ENCODE peak calls at places on chromosomes 3 and 15, in eight cellular contexts. One of them, this sample, is unnamed.

GRCh38 chr15:25181290-25182097 is 226.7 kb downstream of the SNRPN start:
- DNase-seq in activated CD4-positive, alpha-beta T cell treated with anti-CD3 and anti-CD28 coated beads for 24 hours: no peak
- DNase-seq in cardiac septum: peak
- DNase-seq in stimulated activated CD8-positive, alpha-beta memory T cell treated with anti-CD3 and anti-CD28 coated beads, Interleukin-7, amount 100 ng/mL, for 1 hour: no peak
- DNase-seq in mesendoderm: no peak
- DNase-seq in kidney tubule cell: no peak
- DNase-seq in iris pigment epithelial cell: no peak
- DNase-seq in germinal center: no peak
- DNase-seq in this sample: no peak

GRCh38 chr3:17047162-17047561 is 162.4 kb downstream of the PLCL2 start:
- DNase-seq in activated CD4-positive, alpha-beta T cell treated with anti-CD3 and anti-CD28 coated beads for 24 hours: no peak
- DNase-seq in cardiac septum: no peak
- DNase-seq in stimulated activated CD8-positive, alpha-beta memory T cell treated with anti-CD3 and anti-CD28 coated beads, Interleukin-7, amount 100 ng/mL, for 1 hour: no peak
- DNase-seq in mesendoderm: peak
- DNase-seq in kidney tubule cell: no peak
- DNase-seq in iris pigment epithelial cell: no peak
- DNase-seq in germinal center: no peak
- DNase-seq in this sample: no peak

GRCh38 chr3:152650177-152650576 is 184.8 kb upstream of the P2RY1 start:
- DNase-seq in activated CD4-positive, alpha-beta T cell treated with anti-CD3 and anti-CD28 coated beads for 24 hours: no peak
- DNase-seq in cardiac septum: no peak
- DNase-seq in stimulated activated CD8-positive, alpha-beta memory T cell treated with anti-CD3 and anti-CD28 coated beads, Interleukin-7, amount 100 ng/mL, for 1 hour: no peak
- DNase-seq in mesendoderm: no peak
- DNase-seq in kidney tubule cell: no peak
- DNase-seq in iris pigment epithelial cell: no peak
- DNase-seq in germinal center: no peak
- DNase-seq in this sample: no peak

GRCh38 chr3:76096836-76097587 is 311.7 kb upstream of the ZNF717 start:
- DNase-seq in activated CD4-positive, alpha-beta T cell treated with anti-CD3 and anti-CD28 coated beads for 24 hours: no peak
- DNase-seq in cardiac septum: no peak
- DNase-seq in stimulated activated CD8-positive, alpha-beta memory T cell treated with anti-CD3 and anti-CD28 coated beads, Interleukin-7, amount 100 ng/mL, for 1 hour: no peak
- DNase-seq in mesendoderm: no peak
- DNase-seq in kidney tubule cell: no peak
- DNase-seq in iris pigment epithelial cell: peak
- DNase-seq in germinal center: no peak
- DNase-seq in this sample: no peak

GRCh38 chr3:58281069-58281468 is 25.0 kb upstream of the RPP14 start:
- DNase-seq in activated CD4-positive, alpha-beta T cell treated with anti-CD3 and anti-CD28 coated beads for 24 hours: no peak
- DNase-seq in cardiac septum: no peak
- DNase-seq in stimulated activated CD8-positive, alpha-beta memory T cell treated with anti-CD3 and anti-CD28 coated beads, Interleukin-7, amount 100 ng/mL, for 1 hour: no peak
- DNase-seq in mesendoderm: no peak
- DNase-seq in kidney tubule cell: no peak
- DNase-seq in iris pigment epithelial cell: no peak
- DNase-seq in germinal center: no peak
- DNase-seq in this sample: no peak

GRCh38 chr15:43911235-43911661 is 84.4 kb downstream of the WDR76 start:
- DNase-seq in activated CD4-positive, alpha-beta T cell treated with anti-CD3 and anti-CD28 coated beads for 24 hours: no peak
- DNase-seq in cardiac septum: peak
- DNase-seq in stimulated activated CD8-positive, alpha-beta memory T cell treated with anti-CD3 and anti-CD28 coated beads, Interleukin-7, amount 100 ng/mL, for 1 hour: no peak
- DNase-seq in mesendoderm: no peak
- DNase-seq in kidney tubule cell: peak
- DNase-seq in iris pigment epithelial cell: peak
- DNase-seq in germinal center: no peak
- DNase-seq in this sample: peak

GRCh38 chr3:159904455-159904854 is 84.2 kb upstream of the IL12A start:
- DNase-seq in activated CD4-positive, alpha-beta T cell treated with anti-CD3 and anti-CD28 coated beads for 24 hours: no peak
- DNase-seq in cardiac septum: no peak
- DNase-seq in stimulated activated CD8-positive, alpha-beta memory T cell treated with anti-CD3 and anti-CD28 coated beads, Interleukin-7, amount 100 ng/mL, for 1 hour: no peak
- DNase-seq in mesendoderm: no peak
- DNase-seq in kidney tubule cell: no peak
- DNase-seq in iris pigment epithelial cell: no peak
- DNase-seq in germinal center: peak
- DNase-seq in this sample: no peak

GRCh38 chr3:168671091-168671490 is 575.4 kb upstream of the GOLIM4 start:
- DNase-seq in activated CD4-positive, alpha-beta T cell treated with anti-CD3 and anti-CD28 coated beads for 24 hours: no peak
- DNase-seq in cardiac septum: no peak
- DNase-seq in stimulated activated CD8-positive, alpha-beta memory T cell treated with anti-CD3 and anti-CD28 coated beads, Interleukin-7, amount 100 ng/mL, for 1 hour: no peak
- DNase-seq in mesendoderm: no peak
- DNase-seq in kidney tubule cell: no peak
- DNase-seq in iris pigment epithelial cell: no peak
- DNase-seq in germinal center: no peak
- DNase-seq in this sample: peak

GRCh38 chr3:134613006-134613520 is 37.8 kb downstream of the KY start:
- DNase-seq in activated CD4-positive, alpha-beta T cell treated with anti-CD3 and anti-CD28 coated beads for 24 hours: no peak
- DNase-seq in cardiac septum: no peak
- DNase-seq in stimulated activated CD8-positive, alpha-beta memory T cell treated with anti-CD3 and anti-CD28 coated beads, Interleukin-7, amount 100 ng/mL, for 1 hour: no peak
- DNase-seq in mesendoderm: no peak
- DNase-seq in kidney tubule cell: no peak
- DNase-seq in iris pigment epithelial cell: no peak
- DNase-seq in germinal center: no peak
- DNase-seq in this sample: no peak

GRCh38 chr15:99445272-99445850 is 120.4 kb upstream of the MEF2A start:
- DNase-seq in activated CD4-positive, alpha-beta T cell treated with anti-CD3 and anti-CD28 coated beads for 24 hours: no peak
- DNase-seq in cardiac septum: no peak
- DNase-seq in stimulated activated CD8-positive, alpha-beta memory T cell treated with anti-CD3 and anti-CD28 coated beads, Interleukin-7, amount 100 ng/mL, for 1 hour: no peak
- DNase-seq in mesendoderm: no peak
- DNase-seq in kidney tubule cell: no peak
- DNase-seq in iris pigment epithelial cell: no peak
- DNase-seq in germinal center: no peak
- DNase-seq in this sample: no peak

GRCh38 chr3:62252614-62253147 is 120.7 kb downstream of the FEZF2 start:
- DNase-seq in activated CD4-positive, alpha-beta T cell treated with anti-CD3 and anti-CD28 coated beads for 24 hours: no peak
- DNase-seq in cardiac septum: no peak
- DNase-seq in stimulated activated CD8-positive, alpha-beta memory T cell treated with anti-CD3 and anti-CD28 coated beads, Interleukin-7, amount 100 ng/mL, for 1 hour: no peak
- DNase-seq in mesendoderm: no peak
- DNase-seq in kidney tubule cell: no peak
- DNase-seq in iris pigment epithelial cell: peak
- DNase-seq in germinal center: no peak
- DNase-seq in this sample: peak

GRCh38 chr3:28328188-28329151 is 20.1 kb upstream of the ZCWPW2 start:
- DNase-seq in activated CD4-positive, alpha-beta T cell treated with anti-CD3 and anti-CD28 coated beads for 24 hours: no peak
- DNase-seq in cardiac septum: no peak
- DNase-seq in stimulated activated CD8-positive, alpha-beta memory T cell treated with anti-CD3 and anti-CD28 coated beads, Interleukin-7, amount 100 ng/mL, for 1 hour: no peak
- DNase-seq in mesendoderm: peak
- DNase-seq in kidney tubule cell: peak
- DNase-seq in iris pigment epithelial cell: peak
- DNase-seq in germinal center: no peak
- DNase-seq in this sample: peak

GRCh38 chr3:148077318-148077923 is 620.3 kb upstream of the AGTR1 start:
- DNase-seq in activated CD4-positive, alpha-beta T cell treated with anti-CD3 and anti-CD28 coated beads for 24 hours: no peak
- DNase-seq in cardiac septum: no peak
- DNase-seq in stimulated activated CD8-positive, alpha-beta memory T cell treated with anti-CD3 and anti-CD28 coated beads, Interleukin-7, amount 100 ng/mL, for 1 hour: no peak
- DNase-seq in mesendoderm: peak
- DNase-seq in kidney tubule cell: peak
- DNase-seq in iris pigment epithelial cell: peak
- DNase-seq in germinal center: peak
- DNase-seq in this sample: peak

GRCh38 chr3:43423142-43423541 is 136.8 kb downstream of the SNRK start:
- DNase-seq in activated CD4-positive, alpha-beta T cell treated with anti-CD3 and anti-CD28 coated beads for 24 hours: no peak
- DNase-seq in cardiac septum: no peak
- DNase-seq in stimulated activated CD8-positive, alpha-beta memory T cell treated with anti-CD3 and anti-CD28 coated beads, Interleukin-7, amount 100 ng/mL, for 1 hour: no peak
- DNase-seq in mesendoderm: no peak
- DNase-seq in kidney tubule cell: no peak
- DNase-seq in iris pigment epithelial cell: peak
- DNase-seq in germinal center: no peak
- DNase-seq in this sample: no peak

GRCh38 chr3:50122071-50122470 is 33.1 kb upstream of the SEMA3F start:
- DNase-seq in activated CD4-positive, alpha-beta T cell treated with anti-CD3 and anti-CD28 coated beads for 24 hours: no peak
- DNase-seq in cardiac septum: no peak
- DNase-seq in stimulated activated CD8-positive, alpha-beta memory T cell treated with anti-CD3 and anti-CD28 coated beads, Interleukin-7, amount 100 ng/mL, for 1 hour: no peak
- DNase-seq in mesendoderm: no peak
- DNase-seq in kidney tubule cell: no peak
- DNase-seq in iris pigment epithelial cell: no peak
- DNase-seq in germinal center: no peak
- DNase-seq in this sample: no peak

GRCh38 chr3:113668015-113668414 is 28.4 kb downstream of the USF3 start:
- DNase-seq in activated CD4-positive, alpha-beta T cell treated with anti-CD3 and anti-CD28 coated beads for 24 hours: no peak
- DNase-seq in cardiac septum: no peak
- DNase-seq in stimulated activated CD8-positive, alpha-beta memory T cell treated with anti-CD3 and anti-CD28 coated beads, Interleukin-7, amount 100 ng/mL, for 1 hour: no peak
- DNase-seq in mesendoderm: no peak
- DNase-seq in kidney tubule cell: no peak
- DNase-seq in iris pigment epithelial cell: peak
- DNase-seq in germinal center: no peak
- DNase-seq in this sample: no peak

GRCh38 chr3:189496375-189497138 is 134.6 kb upstream of the TP63 start:
- DNase-seq in activated CD4-positive, alpha-beta T cell treated with anti-CD3 and anti-CD28 coated beads for 24 hours: no peak
- DNase-seq in cardiac septum: no peak
- DNase-seq in stimulated activated CD8-positive, alpha-beta memory T cell treated with anti-CD3 and anti-CD28 coated beads, Interleukin-7, amount 100 ng/mL, for 1 hour: no peak
- DNase-seq in mesendoderm: no peak
- DNase-seq in kidney tubule cell: no peak
- DNase-seq in iris pigment epithelial cell: no peak
- DNase-seq in germinal center: no peak
- DNase-seq in this sample: no peak

GRCh38 chr3:109325657-109326056 is 9.3 kb upstream of the DPPA2 start:
- DNase-seq in activated CD4-positive, alpha-beta T cell treated with anti-CD3 and anti-CD28 coated beads for 24 hours: no peak
- DNase-seq in cardiac septum: no peak
- DNase-seq in stimulated activated CD8-positive, alpha-beta memory T cell treated with anti-CD3 and anti-CD28 coated beads, Interleukin-7, amount 100 ng/mL, for 1 hour: no peak
- DNase-seq in mesendoderm: no peak
- DNase-seq in kidney tubule cell: no peak
- DNase-seq in iris pigment epithelial cell: no peak
- DNase-seq in germinal center: no peak
- DNase-seq in this sample: no peak

GRCh38 chr3:14438262-14438661 is 35.9 kb downstream of the SLC6A6 start:
- DNase-seq in activated CD4-positive, alpha-beta T cell treated with anti-CD3 and anti-CD28 coated beads for 24 hours: no peak
- DNase-seq in cardiac septum: no peak
- DNase-seq in stimulated activated CD8-positive, alpha-beta memory T cell treated with anti-CD3 and anti-CD28 coated beads, Interleukin-7, amount 100 ng/mL, for 1 hour: no peak
- DNase-seq in mesendoderm: no peak
- DNase-seq in kidney tubule cell: no peak
- DNase-seq in iris pigment epithelial cell: no peak
- DNase-seq in germinal center: no peak
- DNase-seq in this sample: no peak

GRCh38 chr3:166760114-166760513 is 620.0 kb downstream of the ZBBX start:
- DNase-seq in activated CD4-positive, alpha-beta T cell treated with anti-CD3 and anti-CD28 coated beads for 24 hours: no peak
- DNase-seq in cardiac septum: no peak
- DNase-seq in stimulated activated CD8-positive, alpha-beta memory T cell treated with anti-CD3 and anti-CD28 coated beads, Interleukin-7, amount 100 ng/mL, for 1 hour: no peak
- DNase-seq in mesendoderm: no peak
- DNase-seq in kidney tubule cell: no peak
- DNase-seq in iris pigment epithelial cell: no peak
- DNase-seq in germinal center: no peak
- DNase-seq in this sample: no peak

GRCh38 chr3:4656059-4656458 is 162.9 kb downstream of the ITPR1 start:
- DNase-seq in activated CD4-positive, alpha-beta T cell treated with anti-CD3 and anti-CD28 coated beads for 24 hours: no peak
- DNase-seq in cardiac septum: peak
- DNase-seq in stimulated activated CD8-positive, alpha-beta memory T cell treated with anti-CD3 and anti-CD28 coated beads, Interleukin-7, amount 100 ng/mL, for 1 hour: no peak
- DNase-seq in mesendoderm: peak
- DNase-seq in kidney tubule cell: peak
- DNase-seq in iris pigment epithelial cell: peak
- DNase-seq in germinal center: no peak
- DNase-seq in this sample: peak

GRCh38 chr15:61974759-61975158 is 85.5 kb downstream of the VPS13C start:
- DNase-seq in activated CD4-positive, alpha-beta T cell treated with anti-CD3 and anti-CD28 coated beads for 24 hours: no peak
- DNase-seq in cardiac septum: no peak
- DNase-seq in stimulated activated CD8-positive, alpha-beta memory T cell treated with anti-CD3 and anti-CD28 coated beads, Interleukin-7, amount 100 ng/mL, for 1 hour: no peak
- DNase-seq in mesendoderm: no peak
- DNase-seq in kidney tubule cell: peak
- DNase-seq in iris pigment epithelial cell: peak
- DNase-seq in germinal center: no peak
- DNase-seq in this sample: peak

GRCh38 chr3:10748040-10748439 is 68.0 kb upstream of the SLC6A11 start:
- DNase-seq in activated CD4-positive, alpha-beta T cell treated with anti-CD3 and anti-CD28 coated beads for 24 hours: no peak
- DNase-seq in cardiac septum: no peak
- DNase-seq in stimulated activated CD8-positive, alpha-beta memory T cell treated with anti-CD3 and anti-CD28 coated beads, Interleukin-7, amount 100 ng/mL, for 1 hour: no peak
- DNase-seq in mesendoderm: no peak
- DNase-seq in kidney tubule cell: no peak
- DNase-seq in iris pigment epithelial cell: no peak
- DNase-seq in germinal center: no peak
- DNase-seq in this sample: no peak

GRCh38 chr3:129034650-129035049 is 25.9 kb upstream of the GP9 start:
- DNase-seq in activated CD4-positive, alpha-beta T cell treated with anti-CD3 and anti-CD28 coated beads for 24 hours: no peak
- DNase-seq in cardiac septum: no peak
- DNase-seq in stimulated activated CD8-positive, alpha-beta memory T cell treated with anti-CD3 and anti-CD28 coated beads, Interleukin-7, amount 100 ng/mL, for 1 hour: no peak
- DNase-seq in mesendoderm: no peak
- DNase-seq in kidney tubule cell: no peak
- DNase-seq in iris pigment epithelial cell: no peak
- DNase-seq in germinal center: peak
- DNase-seq in this sample: no peak

GRCh38 chr3:50605901-50606326 is 5.7 kb downstream of the CISH start:
- DNase-seq in activated CD4-positive, alpha-beta T cell treated with anti-CD3 and anti-CD28 coated beads for 24 hours: no peak
- DNase-seq in cardiac septum: no peak
- DNase-seq in stimulated activated CD8-positive, alpha-beta memory T cell treated with anti-CD3 and anti-CD28 coated beads, Interleukin-7, amount 100 ng/mL, for 1 hour: no peak
- DNase-seq in mesendoderm: no peak
- DNase-seq in kidney tubule cell: peak
- DNase-seq in iris pigment epithelial cell: no peak
- DNase-seq in germinal center: no peak
- DNase-seq in this sample: peak

GRCh38 chr15:67549736-67550135 is 7.2 kb downstream of the MAP2K5 start:
- DNase-seq in activated CD4-positive, alpha-beta T cell treated with anti-CD3 and anti-CD28 coated beads for 24 hours: no peak
- DNase-seq in cardiac septum: no peak
- DNase-seq in stimulated activated CD8-positive, alpha-beta memory T cell treated with anti-CD3 and anti-CD28 coated beads, Interleukin-7, amount 100 ng/mL, for 1 hour: no peak
- DNase-seq in mesendoderm: no peak
- DNase-seq in kidney tubule cell: no peak
- DNase-seq in iris pigment epithelial cell: no peak
- DNase-seq in germinal center: no peak
- DNase-seq in this sample: no peak

GRCh38 chr3:197399486-197399885 is 101.1 kb upstream of the DLG1 start:
- DNase-seq in activated CD4-positive, alpha-beta T cell treated with anti-CD3 and anti-CD28 coated beads for 24 hours: no peak
- DNase-seq in cardiac septum: peak
- DNase-seq in stimulated activated CD8-positive, alpha-beta memory T cell treated with anti-CD3 and anti-CD28 coated beads, Interleukin-7, amount 100 ng/mL, for 1 hour: no peak
- DNase-seq in mesendoderm: no peak
- DNase-seq in kidney tubule cell: no peak
- DNase-seq in iris pigment epithelial cell: no peak
- DNase-seq in germinal center: no peak
- DNase-seq in this sample: no peak

GRCh38 chr3:171874879-171875278 is 31.7 kb downstream of the TMEM212 start:
- DNase-seq in activated CD4-positive, alpha-beta T cell treated with anti-CD3 and anti-CD28 coated beads for 24 hours: no peak
- DNase-seq in cardiac septum: no peak
- DNase-seq in stimulated activated CD8-positive, alpha-beta memory T cell treated with anti-CD3 and anti-CD28 coated beads, Interleukin-7, amount 100 ng/mL, for 1 hour: no peak
- DNase-seq in mesendoderm: no peak
- DNase-seq in kidney tubule cell: peak
- DNase-seq in iris pigment epithelial cell: peak
- DNase-seq in germinal center: no peak
- DNase-seq in this sample: peak

GRCh38 chr3:3629911-3630310 is 169.3 kb upstream of the LRRN1 start:
- DNase-seq in activated CD4-positive, alpha-beta T cell treated with anti-CD3 and anti-CD28 coated beads for 24 hours: no peak
- DNase-seq in cardiac septum: no peak
- DNase-seq in stimulated activated CD8-positive, alpha-beta memory T cell treated with anti-CD3 and anti-CD28 coated beads, Interleukin-7, amount 100 ng/mL, for 1 hour: no peak
- DNase-seq in mesendoderm: no peak
- DNase-seq in kidney tubule cell: no peak
- DNase-seq in iris pigment epithelial cell: peak
- DNase-seq in germinal center: no peak
- DNase-seq in this sample: no peak

GRCh38 chr15:100559330-100559729 is 30.6 kb upstream of the CERS3 start:
- DNase-seq in activated CD4-positive, alpha-beta T cell treated with anti-CD3 and anti-CD28 coated beads for 24 hours: no peak
- DNase-seq in cardiac septum: no peak
- DNase-seq in stimulated activated CD8-positive, alpha-beta memory T cell treated with anti-CD3 and anti-CD28 coated beads, Interleukin-7, amount 100 ng/mL, for 1 hour: no peak
- DNase-seq in mesendoderm: no peak
- DNase-seq in kidney tubule cell: no peak
- DNase-seq in iris pigment epithelial cell: peak
- DNase-seq in germinal center: no peak
- DNase-seq in this sample: peak

GRCh38 chr15:45648521-45649200 is 13.8 kb downstream of the SQOR start:
- DNase-seq in activated CD4-positive, alpha-beta T cell treated with anti-CD3 and anti-CD28 coated beads for 24 hours: no peak
- DNase-seq in cardiac septum: no peak
- DNase-seq in stimulated activated CD8-positive, alpha-beta memory T cell treated with anti-CD3 and anti-CD28 coated beads, Interleukin-7, amount 100 ng/mL, for 1 hour: no peak
- DNase-seq in mesendoderm: no peak
- DNase-seq in kidney tubule cell: peak
- DNase-seq in iris pigment epithelial cell: peak
- DNase-seq in germinal center: no peak
- DNase-seq in this sample: peak

GRCh38 chr15:72813345-72814004 is 29.9 kb upstream of the ADPGK start:
- DNase-seq in activated CD4-positive, alpha-beta T cell treated with anti-CD3 and anti-CD28 coated beads for 24 hours: no peak
- DNase-seq in cardiac septum: no peak
- DNase-seq in stimulated activated CD8-positive, alpha-beta memory T cell treated with anti-CD3 and anti-CD28 coated beads, Interleukin-7, amount 100 ng/mL, for 1 hour: no peak
- DNase-seq in mesendoderm: no peak
- DNase-seq in kidney tubule cell: peak
- DNase-seq in iris pigment epithelial cell: no peak
- DNase-seq in germinal center: no peak
- DNase-seq in this sample: peak

GRCh38 chr15:66369773-66370651 is 13.5 kb upstream of the TIPIN start:
- DNase-seq in activated CD4-positive, alpha-beta T cell treated with anti-CD3 and anti-CD28 coated beads for 24 hours: no peak
- DNase-seq in cardiac septum: no peak
- DNase-seq in stimulated activated CD8-positive, alpha-beta memory T cell treated with anti-CD3 and anti-CD28 coated beads, Interleukin-7, amount 100 ng/mL, for 1 hour: no peak
- DNase-seq in mesendoderm: peak
- DNase-seq in kidney tubule cell: peak
- DNase-seq in iris pigment epithelial cell: peak
- DNase-seq in germinal center: peak
- DNase-seq in this sample: peak

GRCh38 chr3:65597225-65597951 is 441.3 kb downstream of the MAGI1 start:
- DNase-seq in activated CD4-positive, alpha-beta T cell treated with anti-CD3 and anti-CD28 coated beads for 24 hours: no peak
- DNase-seq in cardiac septum: no peak
- DNase-seq in stimulated activated CD8-positive, alpha-beta memory T cell treated with anti-CD3 and anti-CD28 coated beads, Interleukin-7, amount 100 ng/mL, for 1 hour: no peak
- DNase-seq in mesendoderm: peak
- DNase-seq in kidney tubule cell: peak
- DNase-seq in iris pigment epithelial cell: no peak
- DNase-seq in germinal center: no peak
- DNase-seq in this sample: no peak

This sample was measured in epithelial cell of esophagus.